ENCODE peak calls at places on chromosome 20, in six cellular contexts. R is lower lobe of right lung, U is thoracic aorta, K is A549, M is heart right ventricle, Z is HepG2. O is an unnamed sample.

GRCh38 chr20:47304287-47304686 is 52.2 kb downstream of the ZMYND8 start:
- ATAC-seq in M (peak; percentile 24), R (peak; percentile 56), U (no peak), K (peak; percentile 83), Z (peak; percentile 61), O (peak; percentile 38)

GRCh38 chr20:47872341-47872740 is 87.1 kb upstream of the SULF2 start:
- ATAC-seq in M (no peak), U (no peak), R (no peak), Z (no peak), K (no peak), O (no peak)

GRCh38 chr20:15475483-15475882 is 1097.8 kb downstream of the KIF16B start:
- ATAC-seq in R (peak; percentile 75), K (no peak), M (peak; percentile 61), Z (no peak), U (no peak), O (no peak)

GRCh38 chr20:17654649-17655285 is 27.3 kb downstream of the RRBP1 start:
- ATAC-seq in U (no peak), Z (no peak), M (no peak), K (no peak), R (no peak), O (no peak)

GRCh38 chr20:22495789-22496188 is 88.6 kb downstream of the FOXA2 start:
- ATAC-seq in Z (no peak), K (no peak), U (no peak), R (no peak), M (no peak), O (no peak)

GRCh38 chr20:13865825-13866351 is 81.1 kb downstream of the NDUFAF5 start:
- ATAC-seq in R (peak; percentile 61), U (no peak), Z (no peak), K (no peak), M (peak; percentile 47), O (peak; percentile 85)

GRCh38 chr20:60331688-60332300 is 373.6 kb downstream of the CDH26 start:
- ATAC-seq in R (no peak), K (no peak), Z (no peak), M (no peak), U (no peak), O (no peak)

GRCh38 chr20:50427740-50428462 is 82.3 kb upstream of the PTPN1 start:
- ATAC-seq in K (no peak), R (peak; percentile 9), M (peak; percentile 30), Z (no peak), U (no peak), O (no peak)

GRCh38 chr20:8974009-8974708 is 94.7 kb upstream of the PLCB4 start:
- ATAC-seq in Z (no peak), M (no peak), R (no peak), K (no peak), U (no peak), O (no peak)

GRCh38 chr20:60080401-60080800 is 122.2 kb downstream of the CDH26 start:
- ATAC-seq in K (no peak), U (no peak), R (no peak), Z (no peak), M (no peak), O (no peak)

DNA sequence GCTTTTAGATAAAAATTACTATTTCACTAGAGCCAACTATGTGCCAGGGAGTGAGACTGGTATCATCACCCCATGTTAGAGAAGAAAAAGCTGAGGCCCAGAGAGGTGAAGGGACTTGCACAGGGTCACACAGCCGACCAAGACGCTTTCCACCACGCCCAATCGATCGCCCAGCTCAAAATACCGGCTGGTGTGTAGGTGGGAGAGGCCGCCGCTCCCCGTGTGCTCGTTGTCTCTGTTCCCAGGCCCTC is 253 bp upstream of the SNPH start:
- ATAC-seq in U (no peak), K (no peak), M (no peak), Z (no peak), R (no peak), O (no peak)
- TF ChIP-seq CTCF in U (no peak), K (no peak), M (no peak), Z (no peak), R (no peak), O (no peak)

DNA sequence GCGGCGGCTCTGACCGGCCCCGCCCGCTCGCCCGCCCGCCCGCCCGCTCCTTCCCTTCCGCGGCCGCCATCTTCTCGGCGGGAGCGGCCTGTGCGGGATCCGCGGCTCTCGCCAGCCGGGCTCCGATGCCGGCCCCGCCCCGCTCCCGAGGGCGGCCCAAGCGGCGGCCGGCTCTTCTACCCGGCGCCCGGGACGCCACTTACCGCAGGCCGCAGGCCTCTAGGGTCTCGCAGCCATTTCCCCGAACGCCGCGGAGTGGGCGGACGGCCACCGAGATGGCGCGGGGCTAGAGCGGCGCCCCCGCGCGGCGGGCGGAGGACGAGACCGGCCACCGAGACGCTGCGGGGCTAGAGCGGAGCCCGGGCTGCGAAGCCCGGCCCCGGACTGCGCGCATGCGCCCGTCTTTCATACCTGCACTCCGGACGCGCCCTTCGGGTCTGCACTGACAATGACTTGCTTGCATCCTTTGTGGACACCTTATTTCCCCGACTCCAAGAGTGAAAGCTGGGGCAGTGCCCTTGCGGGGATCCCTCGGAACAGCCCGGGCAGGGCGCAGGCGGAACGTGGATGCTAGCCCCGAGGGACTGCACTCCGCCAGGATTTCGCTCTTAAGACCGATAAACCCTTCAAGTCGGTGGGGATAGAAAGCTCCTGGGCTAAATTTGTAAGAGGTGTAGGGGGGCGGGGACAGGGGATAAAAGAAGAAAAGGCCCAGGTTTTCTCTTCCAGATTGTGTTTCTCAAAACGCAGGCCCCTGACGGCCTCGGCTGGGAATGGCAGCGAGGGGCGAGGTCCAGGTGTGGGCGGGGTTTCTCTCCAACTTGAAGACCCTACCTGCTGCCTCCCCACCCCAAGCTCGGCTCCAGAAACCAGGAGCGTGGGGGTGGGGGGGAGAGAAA is at the start of gene DIDO1:
- ATAC-seq in R (peak; percentile 91), K (peak; percentile 83), Z (peak; percentile 85), M (peak; percentile 90), U (peak; percentile 44), O (peak; percentile 93)
- H3K4me1 ChIP-seq in R (peaks cover 71% of the 10 kb centered on the region), K (peaks cover 38% of the 10 kb centered on the region), Z (peaks cover 63% of the 10 kb centered on the region), M (peaks cover 78% of the 10 kb centered on the region), U (peaks cover 44% of the 10 kb centered on the region), O (no peaks in the 10 kb centered on the region)

DNA sequence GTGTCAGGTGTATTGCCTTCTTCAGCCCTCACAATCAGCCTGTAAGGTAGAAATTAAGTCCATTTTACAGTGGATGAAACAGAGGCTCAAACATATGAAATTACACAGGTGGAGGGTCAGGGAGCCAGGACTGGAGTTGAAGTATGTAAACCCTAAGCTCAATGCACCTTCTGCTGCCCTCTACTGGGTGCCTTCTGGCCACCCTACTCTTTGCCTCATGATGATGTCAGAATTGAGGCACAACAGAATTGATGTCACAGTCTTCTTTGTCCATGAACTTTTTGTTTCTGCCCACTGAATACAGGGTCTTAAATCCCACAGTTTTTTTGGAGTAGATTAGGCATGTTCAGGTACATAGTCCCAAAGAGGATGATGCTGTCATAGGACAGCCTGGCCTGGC is 400.8 kb upstream of the CHD6 start:
- ATAC-seq in U (no peak), Z (peak; percentile 76), R (no peak), K (no peak), M (no peak), O (no peak)
- TF ChIP-seq CTCF in U (no peak), Z (peak; percentile 38), R (no peak), K (no peak), M (no peak), O (no peak)

GRCh38 chr20:57618091-57618765 is 2.0 kb downstream of the ZBP1 start:
- ATAC-seq in U (no peak), Z (no peak), K (peak; percentile 59), R (no peak), M (no peak), O (no peak)
- H3K4me1 ChIP-seq in U (no peaks in the 10 kb centered on the region), Z (no peaks in the 10 kb centered on the region), K (peaks cover 26% of the 10 kb centered on the region), R (peaks cover 20% of the 10 kb centered on the region), M (peaks cover 8% of the 10 kb centered on the region), O (no peaks in the 10 kb centered on the region)

GRCh38 chr20:5825136-5825719 is 75.0 kb downstream of the SHLD1 start:
- ATAC-seq in M (peak; percentile 42), Z (no peak), R (no peak), K (no peak), U (no peak), O (no peak)
- TF ChIP-seq CTCF in M (no peak), Z (no peak), R (no peak), K (no peak), U (no peak), O (no peak)

DNA sequence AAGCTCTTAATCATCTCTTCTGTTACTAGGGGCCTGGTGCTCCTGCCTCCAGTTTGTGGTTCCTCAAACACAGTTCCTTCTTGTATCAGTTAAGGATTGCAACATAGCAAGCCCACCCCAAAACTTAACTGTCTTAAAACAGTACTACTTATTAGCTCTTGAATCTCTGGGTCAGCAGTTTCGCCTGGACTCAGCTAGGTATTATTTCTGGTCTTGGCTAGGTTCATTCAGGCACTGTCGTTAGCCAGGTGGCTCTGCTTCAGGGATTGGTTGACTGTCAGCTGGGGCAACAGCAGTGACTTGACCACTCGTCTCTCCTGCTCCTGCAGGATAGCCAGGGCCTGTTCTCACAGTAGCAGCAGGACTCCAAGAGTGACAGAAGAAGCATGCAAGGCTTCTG is 30.0 kb upstream of the RALY start:
- ATAC-seq in M (no peak), K (no peak), R (no peak), Z (peak; percentile 32), U (no peak), O (no peak)
- H3K4me1 ChIP-seq in M (no peaks in the 10 kb centered on the region), K (no peaks in the 10 kb centered on the region), R (no peaks in the 10 kb centered on the region), Z (no peaks in the 10 kb centered on the region), U (no peaks in the 10 kb centered on the region), O (no peaks in the 10 kb centered on the region)

O was measured in gastroesophageal sphincter.